ENCODE peak calls at places on chromosome 14, in five cellular contexts. One of them, this sample, is unnamed.

GRCh38 chr14:35138585-35138984 is 16.2 kb downstream of the PRORP start:
- DNase-seq in AG10803: no peak
- DNase-seq in posterior cingulate gyrus: no peak
- DNase-seq in IMR-90: no peak
- DNase-seq in stimulated activated CD4-positive, alpha-beta T cell treated with anti-CD3 and anti-CD28 coated beads, Interleukin-12 subunit alpha, Interleukin-12 subunit beta, amount 100 ng/mL, for 4 hours: no peak
- DNase-seq in this sample: no peak

GRCh38 chr14:68681256-68681655 is 111.6 kb downstream of the ZFP36L1 start:
- DNase-seq in AG10803: no peak
- DNase-seq in posterior cingulate gyrus: no peak
- DNase-seq in IMR-90: no peak
- DNase-seq in stimulated activated CD4-positive, alpha-beta T cell treated with anti-CD3 and anti-CD28 coated beads, Interleukin-12 subunit alpha, Interleukin-12 subunit beta, amount 100 ng/mL, for 4 hours: no peak
- DNase-seq in this sample: no peak

GRCh38 chr14:94598816-94599655 is 13.2 kb upstream of the SERPINA3 start:
- DNase-seq in AG10803: peak
- DNase-seq in posterior cingulate gyrus: peak
- DNase-seq in IMR-90: peak
- DNase-seq in stimulated activated CD4-positive, alpha-beta T cell treated with anti-CD3 and anti-CD28 coated beads, Interleukin-12 subunit alpha, Interleukin-12 subunit beta, amount 100 ng/mL, for 4 hours: no peak
- DNase-seq in this sample: no peak

GRCh38 chr14:105384605-105385321 is 13.6 kb upstream of the TEX22 start:
- DNase-seq in AG10803: no peak
- DNase-seq in posterior cingulate gyrus: no peak
- DNase-seq in IMR-90: no peak
- DNase-seq in stimulated activated CD4-positive, alpha-beta T cell treated with anti-CD3 and anti-CD28 coated beads, Interleukin-12 subunit alpha, Interleukin-12 subunit beta, amount 100 ng/mL, for 4 hours: no peak
- DNase-seq in this sample: no peak

GRCh38 chr14:63286071-63286470 is 32.7 kb downstream of the GPHB5 start:
- DNase-seq in AG10803: no peak
- DNase-seq in posterior cingulate gyrus: no peak
- DNase-seq in IMR-90: no peak
- DNase-seq in stimulated activated CD4-positive, alpha-beta T cell treated with anti-CD3 and anti-CD28 coated beads, Interleukin-12 subunit alpha, Interleukin-12 subunit beta, amount 100 ng/mL, for 4 hours: no peak
- DNase-seq in this sample: no peak

GRCh38 chr14:66507181-66507721 is 696 bp upstream of the GPHN start:
- DNase-seq in AG10803: no peak
- DNase-seq in posterior cingulate gyrus: no peak
- DNase-seq in IMR-90: no peak
- DNase-seq in stimulated activated CD4-positive, alpha-beta T cell treated with anti-CD3 and anti-CD28 coated beads, Interleukin-12 subunit alpha, Interleukin-12 subunit beta, amount 100 ng/mL, for 4 hours: no peak
- DNase-seq in this sample: no peak

GRCh38 chr14:91152499-91152898 is 38.6 kb downstream of the DGLUCY start:
- DNase-seq in AG10803: no peak
- DNase-seq in posterior cingulate gyrus: no peak
- DNase-seq in IMR-90: no peak
- DNase-seq in stimulated activated CD4-positive, alpha-beta T cell treated with anti-CD3 and anti-CD28 coated beads, Interleukin-12 subunit alpha, Interleukin-12 subunit beta, amount 100 ng/mL, for 4 hours: no peak
- DNase-seq in this sample: no peak

GRCh38 chr14:98599082-98599481 is 672.9 kb downstream of the BCL11B start:
- DNase-seq in AG10803: no peak
- DNase-seq in posterior cingulate gyrus: no peak
- DNase-seq in IMR-90: no peak
- DNase-seq in stimulated activated CD4-positive, alpha-beta T cell treated with anti-CD3 and anti-CD28 coated beads, Interleukin-12 subunit alpha, Interleukin-12 subunit beta, amount 100 ng/mL, for 4 hours: no peak
- DNase-seq in this sample: no peak

GRCh38 chr14:65334765-65335411 is 77.6 kb upstream of the FUT8 start:
- DNase-seq in AG10803: no peak
- DNase-seq in posterior cingulate gyrus: no peak
- DNase-seq in IMR-90: no peak
- DNase-seq in stimulated activated CD4-positive, alpha-beta T cell treated with anti-CD3 and anti-CD28 coated beads, Interleukin-12 subunit alpha, Interleukin-12 subunit beta, amount 100 ng/mL, for 4 hours: no peak
- DNase-seq in this sample: no peak

GRCh38 chr14:65449647-65450046 is 37.1 kb downstream of the FUT8 start:
- DNase-seq in AG10803: no peak
- DNase-seq in posterior cingulate gyrus: no peak
- DNase-seq in IMR-90: no peak
- DNase-seq in stimulated activated CD4-positive, alpha-beta T cell treated with anti-CD3 and anti-CD28 coated beads, Interleukin-12 subunit alpha, Interleukin-12 subunit beta, amount 100 ng/mL, for 4 hours: no peak
- DNase-seq in this sample: no peak

GRCh38 chr14:76957224-76957881 is 71.2 kb downstream of the IRF2BPL start:
- DNase-seq in AG10803: no peak
- DNase-seq in posterior cingulate gyrus: no peak
- DNase-seq in IMR-90: no peak
- DNase-seq in stimulated activated CD4-positive, alpha-beta T cell treated with anti-CD3 and anti-CD28 coated beads, Interleukin-12 subunit alpha, Interleukin-12 subunit beta, amount 100 ng/mL, for 4 hours: no peak
- DNase-seq in this sample: no peak

GRCh38 chr14:61512026-61512425 is 183.3 kb upstream of the HIF1A start:
- DNase-seq in AG10803: no peak
- DNase-seq in posterior cingulate gyrus: no peak
- DNase-seq in IMR-90: no peak
- DNase-seq in stimulated activated CD4-positive, alpha-beta T cell treated with anti-CD3 and anti-CD28 coated beads, Interleukin-12 subunit alpha, Interleukin-12 subunit beta, amount 100 ng/mL, for 4 hours: no peak
- DNase-seq in this sample: no peak

GRCh38 chr14:52328286-52328685 is 14.2 kb downstream of the PTGER2 start:
- DNase-seq in AG10803: peak
- DNase-seq in posterior cingulate gyrus: no peak
- DNase-seq in IMR-90: peak
- DNase-seq in stimulated activated CD4-positive, alpha-beta T cell treated with anti-CD3 and anti-CD28 coated beads, Interleukin-12 subunit alpha, Interleukin-12 subunit beta, amount 100 ng/mL, for 4 hours: no peak
- DNase-seq in this sample: no peak

GRCh38 chr14:38716871-38717270 is 386.2 kb downstream of the SEC23A start:
- DNase-seq in AG10803: no peak
- DNase-seq in posterior cingulate gyrus: no peak
- DNase-seq in IMR-90: no peak
- DNase-seq in stimulated activated CD4-positive, alpha-beta T cell treated with anti-CD3 and anti-CD28 coated beads, Interleukin-12 subunit alpha, Interleukin-12 subunit beta, amount 100 ng/mL, for 4 hours: no peak
- DNase-seq in this sample: no peak

GRCh38 chr14:68018598-68018997 is 199.0 kb downstream of the RAD51B start:
- DNase-seq in AG10803: no peak
- DNase-seq in posterior cingulate gyrus: no peak
- DNase-seq in IMR-90: no peak
- DNase-seq in stimulated activated CD4-positive, alpha-beta T cell treated with anti-CD3 and anti-CD28 coated beads, Interleukin-12 subunit alpha, Interleukin-12 subunit beta, amount 100 ng/mL, for 4 hours: no peak
- DNase-seq in this sample: no peak

GRCh38 chr14:96252323-96253052 is 3.5 kb upstream of the BDKRB1 start:
- DNase-seq in AG10803: peak
- DNase-seq in posterior cingulate gyrus: no peak
- DNase-seq in IMR-90: no peak
- DNase-seq in stimulated activated CD4-positive, alpha-beta T cell treated with anti-CD3 and anti-CD28 coated beads, Interleukin-12 subunit alpha, Interleukin-12 subunit beta, amount 100 ng/mL, for 4 hours: no peak
- DNase-seq in this sample: no peak